ENCODE peak calls at places on chromosomes 4 and X, in ten cellular contexts. X is nephron progenitor cell; D is stimulated activated CD4-positive, alpha-beta T cell treated with anti-CD3 and anti-CD28 coated beads, Interleukin-15, amount 100 ng/mL, for 24 hours; J is AG04449; O is iPS-NIHi11; L is lower leg skin; G is ELR; A is activated effector memory CD4-positive, alpha-beta T cell treated with Interleukin-2 at 50 U/mL for 16 hours; U is astrocyte of the spinal cord; E is activated CD8-positive, alpha-beta memory T cell treated with anti-CD3 and anti-CD28 coated beads, Interleukin-2, amount 10 ng/mL, durations not matched to agents 7 days and 5 days. Z is an unnamed sample.

GRCh38 chrX:9595131-9595530 is 130.3 kb downstream of the TBL1X start:
- DNase-seq in X (no peak), D (no peak), J (peak), O (no peak), L (no peak), G (no peak), A (no peak), U (peak), E (no peak), Z (no peak)

GRCh38 chrX:70494441-70494840 is 49.8 kb downstream of the DLG3 start:
- DNase-seq in X (no peak), D (peak), J (no peak), O (no peak), L (no peak), G (peak), A (no peak), U (no peak), E (no peak), Z (no peak)

GRCh38 chr4:86482851-86483490 is 111.1 kb upstream of the PTPN13 start:
- DNase-seq in X (peak), D (no peak), J (no peak), O (peak), L (no peak), G (peak), A (no peak), U (peak), E (no peak), Z (no peak)

GRCh38 chr4:101604976-101605375 is 185.6 kb upstream of the BANK1 start:
- DNase-seq in X (no peak), D (no peak), J (no peak), O (no peak), L (no peak), G (no peak), A (no peak), U (peak), E (no peak), Z (no peak)

GRCh38 chr4:94911141-94911540 is 153.4 kb downstream of the BMPR1B start:
- DNase-seq in X (no peak), D (no peak), J (no peak), O (no peak), L (no peak), G (no peak), A (no peak), U (no peak), E (no peak), Z (no peak)

GRCh38 chrX:154367474-154368308 is 6.7 kb downstream of the FLNA start:
- DNase-seq in X (no peak), D (no peak), J (no peak), O (no peak), L (no peak), G (no peak), A (no peak), U (no peak), E (no peak), Z (no peak)

GRCh38 chr4:43564601-43565000 is 672.1 kb downstream of the GRXCR1 start:
- DNase-seq in X (no peak), D (no peak), J (no peak), O (no peak), L (no peak), G (no peak), A (no peak), U (no peak), E (no peak), Z (no peak)

GRCh38 chr4:169283114-169283509 is 12.4 kb upstream of the SH3RF1 start:
- DNase-seq in X (no peak), D (no peak), J (peak), O (no peak), L (no peak), G (peak), A (no peak), U (peak), E (no peak), Z (no peak)

GRCh38 chr4:1410491-1411325 is 4.5 kb upstream of the NKX1-1 start:
- DNase-seq in X (peak), D (peak), J (no peak), O (peak), L (no peak), G (peak), A (no peak), U (peak), E (peak), Z (peak)

GRCh38 chr4:109211671-109212070 is 90.8 kb downstream of the COL25A1 start:
- DNase-seq in X (no peak), D (no peak), J (peak), O (no peak), L (no peak), G (no peak), A (no peak), U (peak), E (no peak), Z (no peak)

GRCh38 chr4:38967260-38968095 is 64.7 kb downstream of the TMEM156 start:
- DNase-seq in X (no peak), D (no peak), J (peak), O (no peak), L (no peak), G (peak), A (no peak), U (peak), E (no peak), Z (no peak)

GRCh38 chr4:127236875-127237274 is 395.9 kb upstream of the INTU start:
- DNase-seq in X (no peak), D (no peak), J (no peak), O (no peak), L (peak), G (no peak), A (no peak), U (no peak), E (no peak), Z (no peak)

GRCh38 chr4:167775374-167775773 is 317.0 kb upstream of the ANXA10 start:
- DNase-seq in X (no peak), D (no peak), J (no peak), O (no peak), L (no peak), G (peak), A (no peak), U (no peak), E (no peak), Z (no peak)

GRCh38 chrX:139720136-139720535 is 12.2 kb upstream of the MCF2 start:
- DNase-seq in X (peak), D (no peak), J (peak), O (peak), L (no peak), G (peak), A (no peak), U (peak), E (no peak), Z (no peak)

GRCh38 chrX:2928127-2928582 is 984 bp downstream of the ARSD start:
- DNase-seq in X (peak), D (no peak), J (no peak), O (peak), L (peak), G (no peak), A (no peak), U (no peak), E (peak), Z (no peak)

GRCh38 chr4:23903859-23904438 is 14.1 kb upstream of the PPARGC1A start:
- DNase-seq in X (no peak), D (no peak), J (no peak), O (no peak), L (no peak), G (no peak), A (no peak), U (no peak), E (no peak), Z (no peak)

GRCh38 chr4:6372649-6373525 is 99.5 kb downstream of the PPP2R2C start:
- DNase-seq in X (no peak), D (peak), J (no peak), O (peak), L (no peak), G (peak), A (no peak), U (no peak), E (peak), Z (peak)

GRCh38 chr4:81712714-81713113 is 241.0 kb upstream of the RASGEF1B start:
- DNase-seq in X (no peak), D (no peak), J (no peak), O (no peak), L (no peak), G (no peak), A (no peak), U (no peak), E (no peak), Z (no peak)

GRCh38 chr4:972651-973424 is 531 bp downstream of the DGKQ start:
- DNase-seq in X (peak), D (peak), J (no peak), O (peak), L (no peak), G (peak), A (peak), U (no peak), E (peak), Z (no peak)

GRCh38 chr4:40247350-40247749 is 50.5 kb downstream of the RHOH start:
- DNase-seq in X (no peak), D (peak), J (no peak), O (no peak), L (no peak), G (no peak), A (peak), U (no peak), E (peak), Z (no peak)

GRCh38 chr4:70575964-70576363 is 16.1 kb upstream of the AMBN start:
- DNase-seq in X (no peak), D (no peak), J (no peak), O (no peak), L (no peak), G (no peak), A (no peak), U (no peak), E (no peak), Z (no peak)

GRCh38 chr4:23697001-23697528 is 192.8 kb downstream of the PPARGC1A start:
- DNase-seq in X (no peak), D (no peak), J (no peak), O (no peak), L (no peak), G (no peak), A (no peak), U (no peak), E (no peak), Z (no peak)

GRCh38 chr4:157996598-157996997 is 176.2 kb downstream of the GASK1B start:
- DNase-seq in X (no peak), D (no peak), J (no peak), O (no peak), L (no peak), G (no peak), A (no peak), U (no peak), E (no peak), Z (no peak)

GRCh38 chrX:70013483-70014222 is 36.1 kb downstream of the AWAT2 start:
- DNase-seq in X (no peak), D (no peak), J (no peak), O (no peak), L (no peak), G (no peak), A (no peak), U (no peak), E (no peak), Z (no peak)

GRCh38 chr4:73170518-73171198 is 87.9 kb downstream of the ANKRD17 start:
- DNase-seq in X (no peak), D (no peak), J (no peak), O (no peak), L (no peak), G (no peak), A (no peak), U (no peak), E (no peak), Z (no peak)

GRCh38 chr4:80717204-80717603 is 313.3 kb upstream of the BMP3 start:
- DNase-seq in X (no peak), D (no peak), J (no peak), O (no peak), L (no peak), G (no peak), A (no peak), U (no peak), E (no peak), Z (no peak)

GRCh38 chr4:88660446-88661294 is 37.0 kb downstream of the NAP1L5 start:
- DNase-seq in X (no peak), D (no peak), J (no peak), O (no peak), L (no peak), G (peak), A (no peak), U (peak), E (no peak), Z (no peak)

GRCh38 chr4:67436742-67437141 is 108.6 kb downstream of the CENPC start:
- DNase-seq in X (no peak), D (no peak), J (no peak), O (no peak), L (no peak), G (no peak), A (no peak), U (no peak), E (no peak), Z (no peak)

Z was measured in RPMI8226.